ENCODE peak calls at places on chromosomes 7 and 10, in eight cellular contexts. G, I, A, H, K, L, N and V are unnamed samples.

GRCh38 chr10:93447019-93447418 is 35.1 kb downstream of the MYOF start:
- DNase-seq in K (no peak), N (no peak), H (no peak), L (no peak), I (no peak), A (no peak), G (no peak), V (no peak)

GRCh38 chr7:44275829-44276570 is 49.4 kb downstream of the CAMK2B start:
- DNase-seq in A (no peak), K (no peak), H (no peak), G (no peak), I (no peak), N (no peak), L (no peak), V (no peak)

GRCh38 chr10:20890491-20891337 is 6.4 kb downstream of the NEBL start:
- DNase-seq in I (no peak), H (no peak), N (no peak), L (no peak), G (no peak), A (no peak), K (no peak), V (no peak)

GRCh38 chr10:22437620-22438588 is 92.6 kb downstream of the SPAG6 start:
- DNase-seq in G (peak; percentile 29), H (peak; percentile 67), I (no peak), N (peak; percentile 22), A (peak; percentile 44), K (no peak), L (no peak), V (no peak)

GRCh38 chr10:32477499-32477898 is 31.6 kb downstream of the CCDC7 start:
- DNase-seq in I (no peak), G (no peak), K (no peak), L (no peak), N (no peak), H (no peak), A (no peak), V (no peak)

GRCh38 chr7:12942599-12942998 is 255.2 kb downstream of the ARL4A start:
- DNase-seq in I (no peak), K (peak; percentile 84), G (no peak), L (no peak), A (peak; percentile 46), N (no peak), H (no peak), V (no peak)

GRCh38 chr10:116771101-116771705 is 28.8 kb upstream of the HSPA12A start:
- DNase-seq in H (peak; percentile 71), G (no peak), N (no peak), L (no peak), A (no peak), K (no peak), I (no peak), V (peak; percentile 32)

GRCh38 chr7:94562525-94562924 is 52.9 kb downstream of the CASD1 start:
- DNase-seq in L (no peak), K (no peak), G (no peak), A (no peak), I (no peak), N (no peak), H (no peak), V (no peak)

GRCh38 chr7:33534830-33535229 is 370.5 kb upstream of the BMPER start:
- DNase-seq in K (no peak), H (no peak), A (no peak), N (no peak), L (no peak), I (no peak), G (no peak), V (no peak)

GRCh38 chr10:48363617-48364355 is 57.3 kb downstream of the MAPK8 start:
- DNase-seq in L (peak; percentile 48), I (no peak), A (peak; percentile 68), N (no peak), G (no peak), H (no peak), K (peak; percentile 80), V (peak; percentile 11)

GRCh38 chr7:34341331-34341730 is 316.7 kb upstream of the NPSR1 start:
- DNase-seq in I (no peak), K (peak; percentile 11), A (no peak), H (no peak), N (no peak), L (no peak), G (no peak), V (no peak)

GRCh38 chr10:69333205-69333604 is 54.9 kb downstream of the HK1 start:
- DNase-seq in H (peak; percentile 90), A (no peak), N (peak; percentile 48), I (no peak), G (no peak), K (peak; percentile 80), L (no peak), V (no peak)

GRCh38 chr7:75739796-75740672 is 1.3 kb upstream of the HIP1 start:
- DNase-seq in G (no peak), A (no peak), K (no peak), L (no peak), H (no peak), I (no peak), N (no peak), V (no peak)

GRCh38 chr7:8236781-8237407 is 25.1 kb downstream of the ICA1 start:
- DNase-seq in H (no peak), G (no peak), L (no peak), I (no peak), N (no peak), A (no peak), K (no peak), V (no peak)

GRCh38 chr10:69494626-69495558 is 43.6 kb downstream of the TSPAN15 start:
- DNase-seq in H (peak; percentile 58), N (no peak), A (no peak), K (no peak), G (no peak), I (no peak), L (no peak), V (no peak)

GRCh38 chr7:27187702-27188665 is 3.0 kb upstream of the HOXA11 start:
- DNase-seq in L (no peak), A (no peak), G (no peak), N (no peak), K (peak; percentile 66), H (peak; percentile 56), I (no peak), V (peak; percentile 35)

GRCh38 chr7:41999736-42000283 is 237.2 kb downstream of the GLI3 start:
- DNase-seq in I (no peak), K (no peak), N (no peak), G (no peak), A (no peak), H (no peak), L (no peak), V (no peak)

GRCh38 chr7:63925262-63925625 is 73.4 kb upstream of the ZNF722 start:
- DNase-seq in L (peak; percentile 49), K (no peak), H (no peak), I (no peak), G (no peak), N (no peak), A (peak; percentile 23), V (no peak)

GRCh38 chr7:141362580-141363435 is 188.4 kb upstream of the AGK start:
- DNase-seq in I (no peak), A (no peak), K (no peak), H (no peak), L (no peak), G (no peak), N (no peak), V (no peak)

GRCh38 chr10:43086321-43086942 is 9.6 kb downstream of the RET start:
- DNase-seq in K (no peak), N (no peak), G (no peak), H (no peak), I (no peak), L (no peak), A (no peak), V (no peak)